ENCODE peak calls at places on chromosome 11, in nine cellular contexts. W is left ventricle myocardium inferior, E is Peyer's patch, L is right lobe of liver, X is kidney, V is H1, N is PC-9, D is heart right ventricle, U is neural progenitor cell. P is an unnamed sample. For H3K9me3, the result is how much of the 10 kb centered on the place peaks cover.

GRCh38 chr11:115616941-115617340 is 112.7 kb upstream of the CADM1 start:
- DNase-seq in W (peak), E (no peak), L (no peak), X (peak), V (no peak), N (no peak), D (peak), U (no peak), P (no peak)

GRCh38 chr11:75320643-75321042 is 30.8 kb downstream of the ARRB1 start:
- DNase-seq in W (no peak), E (peak), L (no peak), X (peak), V (no peak), N (no peak), D (no peak), U (no peak), P (no peak)

GRCh38 chr11:76626921-76627391 is 43.6 kb downstream of the LRRC32 start:
- DNase-seq in W (no peak), E (peak), L (no peak), X (no peak), V (no peak), N (no peak), D (no peak), U (no peak), P (no peak)

GRCh38 chr11:1130276-1131032 is 27.3 kb upstream of the MUC5AC start:
- DNase-seq in W (no peak), E (peak), L (no peak), X (peak), V (no peak), N (no peak), D (no peak), U (no peak), P (no peak)

GRCh38 chr11:131408011-131408640 is 37.7 kb downstream of the NTM start:
- DNase-seq in W (peak), E (no peak), L (no peak), X (no peak), V (peak), N (no peak), D (peak), U (peak), P (peak)

GRCh38 chr11:2169626-2170570 is 1.7 kb downstream of the TH start:
- DNase-seq in W (no peak), E (no peak), L (no peak), X (no peak), V (no peak), N (no peak), D (no peak), U (no peak), P (no peak)

GRCh38 chr11:82546556-82547162 is 187.0 kb downstream of the FAM181B start:
- DNase-seq in W (no peak), E (no peak), L (no peak), X (no peak), V (no peak), N (no peak), D (no peak), U (peak), P (no peak)

GRCh38 chr11:18321622-18321990 is 334 bp downstream of the HPS5 start:
- DNase-seq in W (no peak), E (no peak), L (no peak), X (no peak), V (no peak), N (no peak), D (no peak), U (no peak), P (no peak)

GRCh38 chr11:110907629-110908028 is 195.4 kb upstream of the ARHGAP20 start:
- DNase-seq in W (no peak), E (no peak), L (no peak), X (no peak), V (no peak), N (peak), D (no peak), U (no peak), P (no peak)

GRCh38 chr11:29913352-29913751 is 103.5 kb downstream of the KCNA4 start:
- DNase-seq in W (no peak), E (no peak), L (no peak), X (no peak), V (no peak), N (no peak), D (no peak), U (no peak), P (no peak)

GRCh38 chr11:121606354-121606753 is 153.6 kb upstream of the SORL1-AS1 start:
- DNase-seq in W (no peak), E (no peak), L (no peak), X (no peak), V (no peak), N (no peak), D (no peak), U (no peak), P (no peak)

GRCh38 chr11:124758355-124759267 is 3.5 kb downstream of the ESAM start:
- DNase-seq in W (peak), E (peak), L (peak), X (peak), V (peak), N (no peak), D (peak), U (peak), P (no peak)

GRCh38 chr11:107756553-107756952 is 44.7 kb upstream of the SLN start:
- DNase-seq in W (no peak), E (no peak), L (no peak), X (no peak), V (no peak), N (no peak), D (no peak), U (peak), P (no peak)

GRCh38 chr11:15580775-15581095 is 466.0 kb downstream of the INSC start:
- DNase-seq in W (no peak), E (no peak), L (no peak), X (no peak), V (no peak), N (no peak), D (no peak), U (no peak), P (no peak)
- H3K4me3 ChIP-seq in W (no peak), E (no peak), L (no peak), X (no peak), V (no peak), N (no peak), D (no peak), U (no peak), P (no peak)

GRCh38 chr11:8766993-8767374 is 84.4 kb downstream of the RPL27A start:
- DNase-seq in W (no peak), E (no peak), L (no peak), X (no peak), V (no peak), N (no peak), D (no peak), U (no peak), P (no peak)
- TF ChIP-seq CTCF in W (no peak), E (no peak), L (no peak), X (no peak), V (no peak), N (no peak), D (no peak), U (no peak), P (no peak)

GRCh38 chr11:133302056-133302455 is 230.2 kb downstream of the OPCML start:
- DNase-seq in W (no peak), E (no peak), L (no peak), X (no peak), V (no peak), N (no peak), D (no peak), U (no peak), P (peak)

GRCh38 chr11:133300666-133301065 is 231.6 kb downstream of the OPCML start:
- DNase-seq in W (no peak), E (no peak), L (no peak), X (no peak), V (no peak), N (no peak), D (no peak), U (no peak), P (no peak)

GRCh38 chr11:133306019-133306418 is 226.3 kb downstream of the OPCML start:
- DNase-seq in W (no peak), E (no peak), L (no peak), X (no peak), V (no peak), N (no peak), D (no peak), U (peak), P (no peak)

DNA sequence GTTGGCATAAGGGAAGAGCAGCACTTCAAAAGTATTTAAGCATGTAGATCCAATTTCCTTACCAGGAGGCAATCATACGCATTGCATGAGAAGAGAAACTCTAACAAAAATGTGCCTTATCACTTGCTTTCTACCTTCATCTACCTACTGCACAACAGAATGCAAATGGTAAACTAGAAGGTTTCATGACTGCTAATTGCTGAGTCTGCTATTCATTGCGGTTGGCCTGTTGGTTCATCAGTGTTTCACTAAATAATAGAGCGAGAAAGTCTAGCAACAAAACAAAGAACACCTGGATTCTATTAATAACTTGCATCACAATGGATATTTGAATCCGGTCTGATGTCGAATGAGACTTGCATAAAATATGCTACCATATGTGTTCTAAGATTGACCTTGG is 229.0 kb downstream of the OPCML start:
- DNase-seq in W (no peak), E (no peak), L (no peak), X (no peak), V (no peak), N (no peak), D (no peak), U (no peak), P (no peak)
- H3K9me3 ChIP-seq in W (under half), E (under half), L (under half), X (under half), V (under half), N (under half), D (under half), U (under half), P (under half)

DNA sequence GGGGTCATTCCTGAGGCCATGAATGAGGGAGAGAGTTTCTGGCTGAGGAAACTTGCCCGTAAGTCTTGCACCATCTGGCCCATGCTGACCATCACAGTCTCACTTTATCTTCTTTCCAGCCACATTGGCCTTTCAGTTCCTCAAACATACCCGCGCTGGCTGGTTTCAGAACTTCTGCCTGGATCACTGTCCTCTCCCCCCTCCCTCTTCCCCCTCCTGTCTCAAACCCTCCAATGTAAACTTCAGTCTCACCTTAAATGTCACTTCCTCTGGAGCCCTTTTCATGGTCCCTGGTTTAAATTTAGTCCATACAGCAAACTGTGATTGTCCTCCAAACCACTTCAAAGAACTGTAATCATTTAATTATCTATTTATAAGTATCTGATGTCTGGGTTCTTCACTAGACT is 3.7 kb upstream of the TMEM109 start:
- DNase-seq in W (no peak), E (no peak), L (no peak), X (no peak), V (no peak), N (no peak), D (no peak), U (no peak), P (no peak)
- H3K4me3 ChIP-seq in W (no peak), E (no peak), L (no peak), X (no peak), V (no peak), N (no peak), D (no peak), U (no peak), P (no peak)

GRCh38 chr11:126393143-126393542 is 37.7 kb downstream of the ST3GAL4 start:
- DNase-seq in W (no peak), E (no peak), L (no peak), X (no peak), V (no peak), N (no peak), D (no peak), U (no peak), P (no peak)

GRCh38 chr11:126391286-126391954 is 35.9 kb downstream of the ST3GAL4 start:
- DNase-seq in W (no peak), E (no peak), L (no peak), X (no peak), V (no peak), N (no peak), D (no peak), U (no peak), P (no peak)

GRCh38 chr11:126390418-126390817 is 34.9 kb downstream of the ST3GAL4 start:
- DNase-seq in W (no peak), E (no peak), L (no peak), X (no peak), V (no peak), N (no peak), D (no peak), U (no peak), P (no peak)

GRCh38 chr11:126392638-126393023 is 37.1 kb downstream of the ST3GAL4 start:
- DNase-seq in W (no peak), E (no peak), L (no peak), X (no peak), V (no peak), N (no peak), D (no peak), U (no peak), P (no peak)

DNA sequence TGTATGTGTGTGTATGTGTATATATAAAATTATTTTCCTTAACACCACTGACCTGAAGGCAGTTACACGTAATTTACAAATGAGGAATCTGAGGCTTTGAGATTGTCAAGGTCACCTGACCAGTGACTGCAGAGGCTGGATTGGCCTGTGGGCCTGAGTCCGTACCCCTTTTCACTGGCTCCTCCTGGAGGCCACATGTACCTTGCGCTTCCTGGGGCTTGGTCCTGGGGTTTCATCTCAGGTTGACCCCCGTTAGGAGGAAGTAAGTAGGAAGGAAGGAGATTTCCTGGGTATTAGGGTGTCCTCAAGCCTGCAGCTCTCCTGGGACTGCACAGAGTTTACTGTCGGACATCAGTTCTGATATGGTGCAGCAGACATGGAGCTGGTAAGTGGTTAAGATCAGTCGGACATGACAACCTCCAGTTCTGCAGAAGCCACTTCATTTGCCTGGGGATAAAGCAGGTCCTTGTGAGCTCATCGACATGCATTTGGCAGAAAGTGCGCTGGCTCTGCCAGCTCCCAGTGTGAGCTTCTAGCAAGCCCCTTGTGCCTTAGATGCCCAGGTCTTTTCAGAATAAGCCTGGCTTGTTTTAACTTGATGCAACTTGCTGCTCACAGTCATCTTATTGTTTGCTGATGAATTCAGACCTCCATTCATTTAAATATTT is 36.6 kb downstream of the ST3GAL4 start:
- DNase-seq in W (no peak), E (no peak), L (no peak), X (no peak), V (no peak), N (no peak), D (peak), U (peak), P (no peak)
- TF ChIP-seq CTCF in W (peak), E (no peak), L (peak), X (no peak), V (peak), N (no peak), D (peak), U (peak), P (peak)

GRCh38 chr11:50164050-50164449 is 131.4 kb downstream of the OR4C45 start:
- DNase-seq in W (no peak), E (no peak), L (no peak), X (peak), V (no peak), N (no peak), D (no peak), U (no peak), P (peak)
- H3K9me3 ChIP-seq in W (under half), E (under half), L (under half), X (under half), V (half or more), N (under half), D (under half), U (under half), P (under half)

GRCh38 chr11:114166897-114167323 is 107.4 kb downstream of the ZBTB16 start:
- DNase-seq in W (no peak), E (no peak), L (no peak), X (no peak), V (no peak), N (peak), D (no peak), U (no peak), P (no peak)
- H3K4me3 ChIP-seq in W (peak), E (no peak), L (no peak), X (no peak), V (no peak), N (no peak), D (peak), U (no peak), P (no peak)